ENCODE peak calls at places on chromosome 18, in nine cellular contexts. P is cardiac muscle cell; O is prostate gland; G is stomach; K is H9; J is trophoblast cell; S is astrocyte; R is CD4-positive, CD25-positive, alpha-beta regulatory T cell; Y is fibroblast of lung. H is an unnamed sample. For H3K27me3, the result is how much of the 10 kb centered on the place peaks cover.

GRCh38 chr18:9557250-9557943 is 57.0 kb downstream of the PPP4R1 start:
- DNase-seq in Y (no peak), R (no peak), O (no peak), G (no peak), K (no peak), P (no peak), J (no peak), S (no peak), H (no peak)

GRCh38 chr18:2881490-2882195 is 34.8 kb downstream of the EMILIN2 start:
- DNase-seq in K (no peak), J (no peak), P (no peak), S (peak), R (peak), G (no peak), Y (peak), O (no peak), H (no peak)

GRCh38 chr18:44729631-44730101 is 49.0 kb downstream of the SETBP1 start:
- DNase-seq in P (no peak), K (no peak), R (no peak), S (peak), G (no peak), O (no peak), J (peak), Y (peak), H (no peak)

GRCh38 chr18:56716692-56717146 is 65.6 kb downstream of the WDR7 start:
- DNase-seq in R (no peak), P (no peak), Y (peak), K (no peak), G (no peak), O (no peak), S (peak), J (no peak), H (no peak)

GRCh38 chr18:59837586-59837985 is 62.2 kb upstream of the PMAIP1 start:
- DNase-seq in R (peak), Y (peak), S (peak), P (peak), J (peak), G (peak), K (peak), O (peak), H (no peak)

GRCh38 chr18:75105551-75106254 is 103.2 kb downstream of the PTGR3 start:
- DNase-seq in G (no peak), Y (no peak), K (no peak), R (no peak), J (no peak), P (no peak), S (no peak), O (no peak), H (no peak)

GRCh38 chr18:10490401-10491289 is 35.2 kb upstream of the NAPG start:
- DNase-seq in G (no peak), P (peak), R (peak), J (peak), O (no peak), S (no peak), K (peak), Y (no peak), H (peak)

GRCh38 chr18:68148862-68149261 is 566.0 kb downstream of the TMX3 start:
- DNase-seq in O (no peak), K (peak), J (no peak), S (no peak), P (no peak), Y (no peak), R (no peak), G (no peak), H (no peak)

GRCh38 chr18:50009772-50010171 is 185.2 kb downstream of the MYO5B start:
- DNase-seq in R (peak), P (peak), G (peak), K (peak), O (peak), S (no peak), J (peak), Y (peak), H (peak)

GRCh38 chr18:69109686-69110085 is 291.0 kb upstream of the DOK6 start:
- DNase-seq in O (no peak), K (no peak), G (no peak), P (no peak), J (no peak), Y (peak), S (peak), R (no peak), H (no peak)

GRCh38 chr18:45686892-45687611 is 36.9 kb upstream of the SLC14A1 start:
- DNase-seq in G (no peak), J (no peak), P (no peak), R (peak), O (no peak), K (no peak), S (no peak), Y (no peak), H (peak)

GRCh38 chr18:56038258-56039030 is 450.5 kb upstream of the TCF4 start:
- DNase-seq in O (no peak), P (no peak), G (no peak), Y (no peak), S (no peak), K (no peak), R (no peak), J (no peak), H (no peak)

GRCh38 chr18:23822590-23823385 is 133.5 kb downstream of the LAMA3 start:
- DNase-seq in K (no peak), J (peak), G (no peak), S (peak), Y (peak), O (no peak), P (no peak), R (no peak), H (no peak)

GRCh38 chr18:35616664-35617423 is 35.3 kb downstream of the GALNT1 start:
- DNase-seq in S (peak), G (peak), Y (peak), P (no peak), R (peak), K (no peak), O (no peak), J (peak), H (peak)

GRCh38 chr18:62453864-62454263 is 69.0 kb upstream of the ZCCHC2 start:
- DNase-seq in K (no peak), R (no peak), P (no peak), S (no peak), J (no peak), O (no peak), G (no peak), Y (no peak), H (no peak)

GRCh38 chr18:25686960-25687520 is 335.1 kb upstream of the ZNF521 start:
- DNase-seq in J (no peak), G (no peak), R (no peak), Y (peak), S (peak), P (no peak), K (no peak), O (no peak), H (no peak)

GRCh38 chr18:48785686-48786470 is 164.9 kb downstream of the SMAD7 start:
- DNase-seq in P (no peak), G (no peak), R (no peak), S (no peak), J (no peak), Y (no peak), O (no peak), K (no peak), H (no peak)
- H3K27me3 ChIP-seq in P (under half), G (under half), R (under half), S (under half), J (under half), Y (under half), O (under half), K (under half), H (under half)

GRCh38 chr18:48126240-48126639 is 195.8 kb upstream of the SMAD2 start:
- DNase-seq in O (no peak), S (no peak), R (no peak), Y (no peak), G (no peak), P (no peak), K (no peak), J (no peak), H (no peak)

GRCh38 chr18:48131042-48131441 is 200.6 kb upstream of the SMAD2 start:
- DNase-seq in O (no peak), R (no peak), S (no peak), P (no peak), Y (no peak), J (no peak), G (no peak), K (no peak), H (no peak)

GRCh38 chr18:48132993-48133674 is 202.7 kb upstream of the SMAD2 start:
- DNase-seq in R (no peak), J (no peak), G (no peak), O (no peak), P (no peak), S (peak), Y (peak), K (no peak), H (no peak)

GRCh38 chr18:48127546-48128105 is 197.2 kb upstream of the SMAD2 start:
- DNase-seq in R (no peak), S (no peak), J (no peak), O (no peak), Y (no peak), G (no peak), P (no peak), K (no peak), H (no peak)

GRCh38 chr18:48129621-48130082 is 199.2 kb upstream of the SMAD2 start:
- DNase-seq in K (peak), G (no peak), J (no peak), P (no peak), Y (no peak), O (no peak), R (no peak), S (no peak), H (no peak)
- H3K27me3 ChIP-seq in K (under half), G (under half), J (under half), P (under half), Y (under half), O (under half), R (under half), S (under half), H (under half)

GRCh38 chr18:5628512-5629255 is 84.9 kb upstream of the EPB41L3 start:
- DNase-seq in Y (peak), G (peak), S (peak), J (peak), P (peak), R (peak), O (no peak), K (no peak), H (no peak)
- H3K27me3 ChIP-seq in Y (under half), G (under half), S (under half), J (under half), P (under half), R (under half), O (under half), K (under half), H (under half)

GRCh38 chr18:34223164-34223892 is 1.4 kb downstream of the NOL4 start:
- DNase-seq in R (no peak), K (peak), J (no peak), O (no peak), P (peak), G (no peak), Y (no peak), S (peak), H (no peak)

GRCh38 chr18:34224423-34225217 is at the start of gene NOL4:
- DNase-seq in Y (peak), R (no peak), S (peak), O (peak), J (no peak), K (peak), P (peak), G (peak), H (no peak)

GRCh38 chr18:34222396-34223163 is 2.1 kb downstream of the NOL4 start:
- DNase-seq in G (no peak), R (no peak), O (no peak), Y (peak), J (no peak), P (peak), K (peak), S (peak), H (no peak)

GRCh38 chr18:34225218-34225553 is 473 bp upstream of the NOL4 start:
- DNase-seq in R (no peak), S (no peak), K (no peak), O (no peak), P (no peak), G (no peak), J (no peak), Y (no peak), H (no peak)

DNA sequence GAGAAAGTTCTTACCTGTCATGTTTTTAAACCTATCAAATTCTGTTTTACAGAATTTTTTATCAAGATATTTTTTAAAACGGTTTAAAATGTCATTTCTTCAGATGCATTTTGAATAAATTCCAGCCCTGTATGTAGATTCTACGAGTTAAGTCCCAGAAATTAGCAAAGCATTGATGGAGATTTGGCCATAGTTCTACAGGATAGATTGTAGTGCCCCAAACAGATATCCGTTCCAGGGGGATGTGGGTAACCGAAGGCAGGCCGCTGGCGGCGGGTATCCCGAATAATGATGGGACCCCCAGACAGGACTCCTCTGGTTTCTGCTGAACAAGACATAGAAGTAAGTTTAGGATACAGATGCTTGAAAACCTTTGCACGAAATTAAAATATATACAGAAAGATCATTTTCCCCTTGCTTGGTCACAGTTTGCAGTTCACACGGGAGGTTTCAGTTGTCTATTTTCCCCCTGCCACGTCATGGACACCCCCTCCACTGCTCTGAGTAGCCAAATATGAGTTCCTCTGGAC is 755 bp downstream of the NOL4 start:
- DNase-seq in R (no peak), K (no peak), O (no peak), J (no peak), G (no peak), P (no peak), Y (no peak), S (no peak), H (no peak)
- H3K27me3 ChIP-seq in R (under half), K (under half), O (under half), J (under half), G (under half), P (half or more), Y (under half), S (under half), H (under half)

H was measured in CD4-positive, alpha-beta T cell.